ENCODE peak calls at places on chromosomes 11 and 22, in four cellular contexts. W, I, D and N are unnamed samples. For H3K4me1, the result is how much of the 10 kb centered on the place peaks cover.

GRCh38 chr11:43574949-43575915 is 105.3 kb upstream of the HSD17B12 start:
- DNase-seq in I (no peak), D (no peak), W (no peak), N (no peak)

GRCh38 chr11:131644204-131644603 is 273.8 kb downstream of the NTM start:
- DNase-seq in D (no peak), W (no peak), I (no peak), N (no peak)

GRCh38 chr11:117973446-117973922 is 12.7 kb upstream of the IL10RA start:
- DNase-seq in I (no peak), D (no peak), W (no peak), N (no peak)

GRCh38 chr11:124483422-124483821 is 37.9 kb upstream of the OR8B8 start:
- DNase-seq in I (no peak), D (no peak), W (no peak), N (no peak)

GRCh38 chr11:44651535-44652130 is 75.1 kb upstream of the TSPAN18 start:
- DNase-seq in D (no peak), W (no peak), I (no peak), N (no peak)

GRCh38 chr22:21823740-21824438 is 43.6 kb downstream of the MAPK1 start:
- DNase-seq in W (no peak), D (no peak), I (no peak), N (no peak)

GRCh38 chr11:107593941-107594340 is 3.0 kb downstream of the ELMOD1 start:
- DNase-seq in I (no peak), W (no peak), D (no peak), N (no peak)

GRCh38 chr11:43687120-43687791 is 6.7 kb downstream of the HSD17B12 start:
- DNase-seq in W (no peak), I (peak), D (peak), N (peak)

GRCh38 chr11:117020287-117020686 is 77.9 kb downstream of the SIK3 start:
- DNase-seq in W (no peak), D (no peak), I (no peak), N (no peak)

GRCh38 chr22:12601870-12602779 is 2925.9 kb upstream of the OR11H1 start:
- DNase-seq in I (no peak), D (no peak), W (no peak), N (no peak)

GRCh38 chr22:24697671-24698082 is 76.8 kb downstream of the PIWIL3 start:
- DNase-seq in W (no peak), I (peak), D (peak), N (peak)

GRCh38 chr11:34266987-34267386 is 90.8 kb downstream of the ABTB2 start:
- DNase-seq in D (no peak), W (no peak), I (no peak), N (no peak)

GRCh38 chr11:36385121-36385530 is 89.0 kb downstream of the PRR5L start:
- DNase-seq in D (no peak), I (no peak), W (peak), N (no peak)

GRCh38 chr11:42043312-42043711 is 583.9 kb upstream of the LRRC4C start:
- DNase-seq in D (no peak), W (no peak), I (no peak), N (peak)

GRCh38 chr11:45859661-45860140 is 12.4 kb downstream of the CRY2 start:
- DNase-seq in I (peak), W (no peak), D (peak), N (peak)

GRCh38 chr11:123083623-123084029 is 21.7 kb upstream of the HSPA8 start:
- DNase-seq in I (peak), W (peak), D (peak), N (peak)

GRCh38 chr11:44779736-44780520 is 53.2 kb downstream of the TSPAN18 start:
- DNase-seq in W (no peak), D (no peak), I (no peak), N (no peak)

GRCh38 chr22:22974156-22974555 is 86.5 kb downstream of the IGLL5 start:
- DNase-seq in W (no peak), D (no peak), I (no peak), N (no peak)

GRCh38 chr22:47325249-47325648 is 562.8 kb downstream of the TBC1D22A start:
- DNase-seq in D (no peak), I (no peak), W (no peak), N (no peak)

GRCh38 chr22:28801845-28802594 is 1.7 kb upstream of the XBP1 start:
- DNase-seq in I (peak), W (no peak), D (no peak), N (no peak)

GRCh38 chr11:27456140-27456801 is 16.3 kb downstream of the LGR4 start:
- DNase-seq in W (peak), D (no peak), I (no peak), N (peak)

GRCh38 chr22:36192601-36193000 is 9.0 kb downstream of the APOL4 start:
- DNase-seq in D (no peak), I (no peak), W (no peak), N (no peak)

GRCh38 chr11:109644158-109644557 is 222.2 kb downstream of the C11orf87 start:
- DNase-seq in I (no peak), W (no peak), D (no peak), N (no peak)

GRCh38 chr22:41949297-41949965 is 2.5 kb upstream of the CENPM start:
- DNase-seq in I (no peak), D (no peak), W (no peak), N (no peak)

GRCh38 chr11:69300124-69301032 is 6.4 kb downstream of the MYEOV start:
- DNase-seq in I (no peak), W (peak), D (no peak), N (no peak)

GRCh38 chr11:61173456-61173855 is 12.2 kb upstream of the VPS37C start:
- DNase-seq in W (peak), I (no peak), D (no peak), N (no peak)
- TF ChIP-seq CTCF in W (peak), I (no peak), D (peak), N (peak)

DNA sequence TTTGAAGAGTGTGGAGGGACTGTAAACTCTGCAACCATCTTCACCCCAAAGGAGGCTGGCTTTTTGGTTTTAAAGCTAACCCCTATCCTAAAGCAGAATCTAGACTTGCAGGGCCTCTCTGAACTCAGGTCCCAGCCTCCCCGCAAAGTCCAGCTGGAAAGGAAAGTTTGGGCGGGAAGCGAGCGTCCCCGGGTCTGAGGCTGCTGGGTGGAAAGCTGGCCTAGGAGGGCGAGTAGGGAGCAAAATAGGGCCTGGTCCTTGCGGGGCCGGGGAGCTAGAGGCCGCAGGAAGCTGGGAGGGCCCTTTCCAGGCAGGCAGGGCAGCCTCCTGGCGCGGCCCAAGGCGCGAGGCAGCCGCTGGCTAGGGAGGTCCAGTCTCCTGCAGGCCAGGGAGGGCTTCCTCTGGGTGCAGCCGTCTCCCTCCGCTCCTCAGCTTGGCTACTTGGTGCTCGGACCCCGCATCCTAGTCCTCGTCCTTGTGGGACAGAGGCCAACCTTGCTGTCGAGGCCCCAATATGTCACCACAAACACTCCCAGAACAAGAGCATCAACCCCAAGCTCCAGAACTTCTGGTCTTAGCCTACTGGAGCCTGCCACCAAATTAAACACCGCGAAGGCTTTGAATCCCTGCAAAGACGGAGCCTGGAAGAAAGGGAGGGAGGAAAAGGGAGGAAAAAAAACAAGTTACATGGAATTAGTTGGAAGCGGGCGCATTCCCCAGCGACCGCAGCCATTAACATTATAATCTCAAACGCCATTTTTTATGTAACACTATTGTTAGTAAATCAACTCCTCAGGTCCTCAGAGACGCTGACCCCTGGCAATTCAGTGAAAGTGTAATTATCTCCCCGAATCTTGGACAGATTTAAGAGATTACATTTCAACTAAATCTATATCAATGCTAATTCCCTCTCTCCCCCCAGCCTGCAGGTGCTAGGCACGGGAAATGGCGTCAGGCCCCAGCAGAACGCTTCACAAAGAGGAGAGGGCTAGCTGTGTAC is 12.6 kb upstream of the PAX6 start:
- DNase-seq in W (no peak), I (no peak), D (no peak), N (no peak)
- H3K4me1 ChIP-seq in W (under half), I (under half), D (under half), N (under half)

GRCh38 chr11:76604652-76605241 is 65.8 kb downstream of the LRRC32 start:
- DNase-seq in I (peak), W (no peak), D (peak), N (no peak)

GRCh38 chr11:76605338-76606074 is 65.0 kb downstream of the LRRC32 start:
- DNase-seq in D (no peak), I (no peak), W (no peak), N (no peak)

GRCh38 chr11:76607431-76607830 is 63.1 kb downstream of the LRRC32 start:
- DNase-seq in W (no peak), D (no peak), I (no peak), N (no peak)

GRCh38 chr11:76604081-76604601 is 66.4 kb downstream of the LRRC32 start:
- DNase-seq in D (no peak), I (no peak), W (no peak), N (no peak)

GRCh38 chr11:76606102-76606793 is 64.3 kb downstream of the LRRC32 start:
- DNase-seq in D (peak), I (peak), W (no peak), N (no peak)
- H3K27ac ChIP-seq in D (no peak), I (peak), W (no peak), N (no peak)

DNA sequence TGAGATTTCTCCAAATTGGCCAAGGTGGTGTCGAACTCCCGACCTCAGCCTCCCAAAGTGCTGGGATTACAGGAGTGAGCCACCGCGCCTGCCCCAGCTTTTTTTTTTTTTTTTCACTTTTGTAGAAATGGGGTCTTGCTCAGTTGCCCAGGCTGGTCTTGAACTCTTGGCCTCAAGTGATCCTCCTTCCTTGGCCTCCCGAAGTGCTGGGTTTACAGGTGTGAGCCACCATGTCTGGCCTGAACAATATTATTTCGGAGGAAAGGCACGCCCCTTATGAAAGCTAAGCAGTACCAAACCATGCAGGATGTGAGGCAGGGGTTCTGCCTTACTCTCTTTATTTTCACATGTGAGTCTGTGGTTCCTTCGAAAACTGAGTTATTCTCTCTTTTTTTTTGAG is 16.1 kb downstream of the MTCH2 start:
- DNase-seq in I (no peak), D (no peak), W (no peak), N (no peak)
- TF ChIP-seq CTCF in I (no peak), D (no peak), W (no peak), N (no peak)

GRCh38 chr22:37632174-37633081 is 7.0 kb upstream of the SH3BP1 start:
- DNase-seq in W (no peak), I (no peak), D (no peak), N (no peak)

GRCh38 chr22:37629928-37630327 is 9.5 kb upstream of the SH3BP1 start:
- DNase-seq in W (no peak), D (no peak), I (no peak), N (no peak)

GRCh38 chr22:37628830-37629229 is 10.6 kb upstream of the SH3BP1 start:
- DNase-seq in I (no peak), W (no peak), D (no peak), N (no peak)

GRCh38 chr22:37631448-37632173 is 7.9 kb upstream of the SH3BP1 start:
- DNase-seq in W (no peak), I (no peak), D (no peak), N (no peak)

DNA sequence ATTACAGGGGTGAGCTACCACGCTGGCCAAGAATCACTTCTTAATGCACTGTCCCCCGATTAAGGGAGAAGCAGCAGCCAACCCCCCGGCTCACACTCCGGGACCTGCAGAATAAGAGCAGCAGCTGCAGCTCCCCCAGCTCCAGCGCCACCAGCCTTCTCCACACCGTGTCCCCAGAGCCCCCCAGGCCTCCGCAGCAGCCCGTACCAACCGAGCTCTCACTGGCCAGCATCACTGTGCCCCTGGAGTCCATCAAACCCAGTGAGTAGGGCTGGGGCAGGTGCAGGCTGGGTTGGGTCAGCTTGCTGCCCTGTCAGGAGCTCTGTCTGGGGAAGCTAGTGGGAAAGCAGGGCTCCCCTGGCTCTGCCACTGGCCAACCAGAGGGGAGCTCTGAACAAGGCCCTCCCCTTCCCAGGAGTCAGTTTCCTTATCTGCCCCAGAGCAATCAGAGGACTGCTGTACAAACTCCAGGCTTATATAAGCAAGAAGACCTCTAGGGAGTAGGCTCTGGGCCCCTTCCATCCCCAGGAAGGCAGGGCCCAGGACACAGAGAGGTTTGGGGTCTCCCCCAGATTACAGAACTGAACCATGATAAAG is 8.5 kb upstream of the SH3BP1 start:
- DNase-seq in W (no peak), I (no peak), D (no peak), N (no peak)
- H3K4me1 ChIP-seq in W (under half), I (under half), D (under half), N (under half)

DNA sequence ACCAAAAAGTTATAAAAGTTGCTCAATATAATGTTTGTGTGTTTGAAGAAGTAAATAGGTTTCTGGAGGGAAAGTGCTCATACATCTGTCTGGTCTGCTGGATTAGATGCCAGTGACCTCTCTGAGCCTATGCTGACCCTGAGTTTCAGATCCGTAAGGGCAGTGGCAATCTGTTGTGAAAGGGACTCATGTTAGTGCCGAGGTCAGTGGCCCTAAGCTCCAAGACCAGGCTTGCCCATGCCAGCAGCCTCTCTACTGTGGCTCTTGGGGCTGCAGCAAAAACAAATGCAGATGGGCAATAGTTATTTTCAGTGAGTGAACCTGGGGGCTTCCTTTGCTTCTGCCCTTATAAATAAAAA is 9.2 kb upstream of the MS4A4E start:
- DNase-seq in I (no peak), W (no peak), D (no peak), N (no peak)
- H3K27ac ChIP-seq in I (no peak), W (no peak), D (no peak), N (no peak)

DNA sequence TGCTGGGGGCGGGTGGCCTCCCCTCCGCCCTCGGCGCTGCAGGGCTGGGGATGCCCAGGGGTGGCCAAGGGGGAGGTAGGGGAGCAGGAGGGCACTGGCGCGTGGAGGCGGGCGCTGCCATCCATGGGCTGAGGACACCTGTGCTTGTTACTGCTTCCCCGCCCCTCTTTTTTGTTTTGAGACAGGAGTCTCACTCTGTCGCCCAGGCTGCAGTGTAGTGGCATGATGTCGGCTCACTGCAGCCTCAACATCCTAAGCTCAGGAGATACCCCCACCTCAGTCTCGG is 683 bp upstream of the FADS3 start:
- DNase-seq in I (no peak), W (no peak), D (no peak), N (no peak)
- TF ChIP-seq CTCF in I (no peak), W (no peak), D (no peak), N (no peak)

GRCh38 chr11:65919151-65920034 is at the start of gene DRAP1:
- DNase-seq in W (peak), D (peak), I (peak), N (peak)
- H3K4me1 ChIP-seq in W (under half), D (under half), I (half or more), N (under half)